ENCODE peak calls at places on chromosomes 6 and 20, in six cellular contexts. P is GM23338, K is tibial artery, I is A549, Y is psoas muscle, F is fibroblast of lung. R is an unnamed sample.

GRCh38 chr6:85452441-85452881 is 2.6 kb downstream of the NT5E start:
- DNase-seq in P (no peak), K (no peak), I (no peak), Y (no peak), F (peak; percentile 98), R (peak; percentile 77)

GRCh38 chr6:135266675-135267074 is 85.6 kb downstream of the MYB start:
- DNase-seq in P (no peak), K (no peak), I (no peak), Y (no peak), F (no peak), R (no peak)

GRCh38 chr6:41367700-41368099 is 32.3 kb downstream of the NCR2 start:
- DNase-seq in P (peak; percentile 92), K (no peak), I (peak; percentile 59), Y (no peak), F (peak; percentile 51), R (peak; percentile 13)

GRCh38 chr6:12355354-12355753 is 65.2 kb downstream of the EDN1 start:
- DNase-seq in P (no peak), K (no peak), I (no peak), Y (no peak), F (no peak), R (no peak)

GRCh38 chr6:16337280-16337975 is 99.0 kb downstream of the GMPR start:
- DNase-seq in P (peak; percentile 40), K (peak; percentile 89), I (no peak), Y (peak; percentile 95), F (peak; percentile 95), R (peak; percentile 76)

GRCh38 chr20:56439784-56440291 is 27.8 kb downstream of the CASS4 start:
- DNase-seq in P (no peak), K (no peak), I (no peak), Y (no peak), F (peak; percentile 93), R (peak; percentile 100)

GRCh38 chr6:122297010-122297409 is 102.4 kb upstream of the HSF2 start:
- DNase-seq in P (no peak), K (no peak), I (no peak), Y (no peak), F (no peak), R (no peak)

GRCh38 chr20:17327185-17327780 is 100.4 kb downstream of the PCSK2 start:
- DNase-seq in P (peak; percentile 28), K (no peak), I (no peak), Y (no peak), F (no peak), R (no peak)

GRCh38 chr20:32762754-32763201 is 593 bp downstream of the DNMT3B start:
- DNase-seq in P (no peak), K (no peak), I (no peak), Y (no peak), F (no peak), R (no peak)

GRCh38 chr6:150478651-150479498 is 110.1 kb downstream of the IYD start:
- DNase-seq in P (peak; percentile 53), K (no peak), I (no peak), Y (no peak), F (no peak), R (no peak)

GRCh38 chr6:93786474-93787330 is 367.3 kb upstream of the EPHA7 start:
- DNase-seq in P (peak; percentile 96), K (no peak), I (no peak), Y (no peak), F (no peak), R (no peak)
- H3K4me3 ChIP-seq in P (peak overlapping the region; percentile 0), K (no peak overlapping the region), I (no peak overlapping the region), Y (no peak overlapping the region), F (no peak overlapping the region), R (no peak overlapping the region)

DNA sequence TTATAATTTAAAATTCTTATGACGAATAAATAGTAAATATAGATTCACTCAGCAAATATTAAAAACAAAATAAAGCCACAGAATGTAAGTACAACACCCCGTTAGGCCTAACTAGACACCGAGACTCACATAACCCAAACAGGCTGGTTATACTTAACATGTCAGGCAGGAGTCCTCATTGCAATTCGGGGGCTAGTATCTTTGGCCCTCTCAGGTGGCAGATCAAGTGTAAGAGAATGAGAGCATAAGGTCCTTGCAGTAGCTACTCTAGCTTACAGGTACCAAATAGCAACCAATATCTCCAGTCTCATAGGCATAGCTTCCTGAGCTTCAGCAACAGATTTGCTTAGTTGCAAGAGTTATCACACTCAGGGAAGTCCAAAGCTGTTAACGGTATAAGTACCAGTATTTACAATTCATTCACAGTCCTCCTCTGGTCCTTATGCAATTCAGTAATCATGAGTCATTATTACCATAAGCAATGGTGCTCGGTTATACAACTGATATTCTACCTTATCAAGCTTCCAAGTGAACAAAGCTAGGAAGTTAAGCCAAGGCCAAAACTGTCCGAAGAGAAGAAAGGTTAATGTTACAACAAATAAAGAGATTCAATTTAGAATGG is 20.1 kb downstream of the REV3L start:
- DNase-seq in P (no peak), K (no peak), I (no peak), Y (no peak), F (peak; percentile 65), R (no peak)
- H3K27ac ChIP-seq in P (no peak overlapping the region), K (no peak overlapping the region), I (no peak overlapping the region), Y (peak overlapping the region; percentile 28), F (peak overlapping the region; percentile 42), R (no peak overlapping the region)

GRCh38 chr20:20130399-20130798 is 78.1 kb downstream of the CFAP61 start:
- DNase-seq in P (peak; percentile 70), K (no peak), I (no peak), Y (no peak), F (peak; percentile 2), R (no peak)
- TF ChIP-seq CTCF in P (peak; percentile 78), K (no peak), I (peak; percentile 20), Y (no peak), F (peak; percentile 6), R (no peak)

GRCh38 chr20:1491891-1492642 is 847 bp upstream of the SIRPB2 start:
- DNase-seq in P (no peak), K (no peak), I (no peak), Y (no peak), F (no peak), R (no peak)

GRCh38 chr20:1491281-1491840 is at the start of gene SIRPB2:
- DNase-seq in P (no peak), K (peak; percentile 69), I (no peak), Y (no peak), F (no peak), R (no peak)

GRCh38 chr20:1490643-1491042 is 577 bp downstream of the SIRPB2 start:
- DNase-seq in P (no peak), K (no peak), I (no peak), Y (no peak), F (no peak), R (no peak)

GRCh38 chr20:1489328-1489727 is 1.9 kb downstream of the SIRPB2 start:
- DNase-seq in P (no peak), K (no peak), I (no peak), Y (no peak), F (no peak), R (no peak)

GRCh38 chr20:1489764-1490436 is 1.3 kb downstream of the SIRPB2 start:
- DNase-seq in P (no peak), K (peak; percentile 57), I (no peak), Y (no peak), F (peak; percentile 35), R (no peak)
- H3K4me3 ChIP-seq in P (no peak overlapping the region), K (peak overlapping the region; percentile 28), I (no peak overlapping the region), Y (peak overlapping the region; percentile 39), F (no peak overlapping the region), R (no peak overlapping the region)

GRCh38 chr6:32936247-32937152 is 4.3 kb downstream of the HLA-DMB start:
- DNase-seq in P (no peak), K (no peak), I (no peak), Y (no peak), F (no peak), R (no peak)
- H3K27ac ChIP-seq in P (no peak overlapping the region), K (no peak overlapping the region), I (no peak overlapping the region), Y (no peak overlapping the region), F (no peak overlapping the region), R (no peak overlapping the region)

DNA sequence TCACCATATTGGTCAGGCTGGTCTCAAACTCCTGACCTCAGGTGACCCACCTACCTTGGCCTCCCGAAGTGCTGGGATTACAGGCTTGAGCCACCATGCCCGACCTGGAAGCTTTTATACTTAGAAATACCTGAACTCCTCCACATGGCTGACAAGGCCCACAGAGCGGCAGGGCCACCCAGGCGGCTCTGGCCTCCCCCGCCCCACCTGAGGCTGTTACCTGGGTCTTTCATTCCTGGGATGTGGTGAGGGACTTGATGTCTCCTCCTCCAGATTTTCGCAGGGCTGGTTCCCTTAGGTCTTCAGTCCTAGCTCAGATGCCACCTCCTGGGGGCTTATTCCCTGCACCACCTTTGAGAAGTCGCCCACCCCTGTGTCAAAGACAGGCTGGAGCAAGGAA is 152.1 kb downstream of the LY86 start:
- DNase-seq in P (no peak), K (no peak), I (no peak), Y (no peak), F (no peak), R (no peak)
- TF ChIP-seq CTCF in P (no peak), K (no peak), I (no peak), Y (no peak), F (no peak), R (no peak)

DNA sequence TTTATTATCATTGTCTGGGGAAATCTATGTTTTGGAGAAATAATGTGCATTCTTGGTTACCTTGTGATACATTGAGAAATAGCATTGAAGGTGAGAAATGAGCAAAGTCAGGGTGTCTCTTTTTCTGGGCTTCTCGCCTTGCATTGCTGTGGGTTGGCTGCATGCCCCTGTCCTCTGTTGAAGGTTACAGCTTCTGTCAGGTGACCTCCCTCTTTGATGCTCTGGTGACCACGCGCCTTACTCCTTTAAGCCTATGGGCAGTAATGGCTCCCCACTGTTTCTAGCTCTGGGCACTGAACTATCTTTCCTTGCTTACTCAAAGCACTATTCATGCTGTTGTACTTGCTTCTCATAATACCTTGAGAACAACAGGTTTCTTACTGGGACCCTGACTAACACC is 14.6 kb downstream of the ADGRB3 start:
- DNase-seq in P (peak; percentile 62), K (no peak), I (no peak), Y (no peak), F (no peak), R (no peak)
- H3K4me3 ChIP-seq in P (no peak overlapping the region), K (no peak overlapping the region), I (no peak overlapping the region), Y (no peak overlapping the region), F (no peak overlapping the region), R (no peak overlapping the region)